ENCODE peak calls at places on chromosomes 4 and X, in seven cellular contexts. One of them, this sample, is unnamed.

GRCh38 chr4:107603430-107603829 is 116.6 kb downstream of the PAPSS1 start:
- DNase-seq in GM12865: no peak
- DNase-seq in AG10803: peak
- DNase-seq in tibial artery: no peak
- DNase-seq in cardiac muscle cell: no peak
- DNase-seq in coronary artery: no peak
- DNase-seq in upper lobe of right lung: no peak
- DNase-seq in this sample: no peak

GRCh38 chr4:173536808-173537429 is 6.9 kb upstream of the HAND2 start:
- DNase-seq in cardiac muscle cell: peak
- DNase-seq in coronary artery: no peak
- DNase-seq in AG10803: no peak
- DNase-seq in GM12865: no peak
- DNase-seq in tibial artery: no peak
- DNase-seq in upper lobe of right lung: no peak
- DNase-seq in this sample: no peak

GRCh38 chr4:53346920-53347852 is 18.7 kb downstream of the SCFD2 start:
- DNase-seq in cardiac muscle cell: no peak
- DNase-seq in AG10803: peak
- DNase-seq in GM12865: no peak
- DNase-seq in upper lobe of right lung: no peak
- DNase-seq in coronary artery: no peak
- DNase-seq in tibial artery: no peak
- DNase-seq in this sample: no peak

GRCh38 chr4:147787204-147787603 is 55.3 kb downstream of the ARHGAP10 start:
- DNase-seq in GM12865: no peak
- DNase-seq in tibial artery: peak
- DNase-seq in coronary artery: no peak
- DNase-seq in upper lobe of right lung: no peak
- DNase-seq in cardiac muscle cell: no peak
- DNase-seq in AG10803: peak
- DNase-seq in this sample: no peak

GRCh38 chr4:179307297-179308136 is 1865.3 kb upstream of the AGA start:
- DNase-seq in coronary artery: no peak
- DNase-seq in AG10803: peak
- DNase-seq in cardiac muscle cell: peak
- DNase-seq in GM12865: peak
- DNase-seq in upper lobe of right lung: no peak
- DNase-seq in tibial artery: no peak
- DNase-seq in this sample: peak

GRCh38 chrX:53320543-53321215 is 39.3 kb upstream of the IQSEC2 start:
- DNase-seq in coronary artery: no peak
- DNase-seq in GM12865: no peak
- DNase-seq in upper lobe of right lung: peak
- DNase-seq in tibial artery: no peak
- DNase-seq in AG10803: no peak
- DNase-seq in cardiac muscle cell: peak
- DNase-seq in this sample: peak

GRCh38 chrX:38060331-38060878 is 54.1 kb downstream of the SYTL5 start:
- DNase-seq in upper lobe of right lung: no peak
- DNase-seq in GM12865: no peak
- DNase-seq in tibial artery: no peak
- DNase-seq in AG10803: no peak
- DNase-seq in coronary artery: no peak
- DNase-seq in cardiac muscle cell: no peak
- DNase-seq in this sample: no peak

GRCh38 chr4:87310691-87311335 is 11.9 kb downstream of the HSD17B13 start:
- DNase-seq in upper lobe of right lung: no peak
- DNase-seq in coronary artery: no peak
- DNase-seq in cardiac muscle cell: no peak
- DNase-seq in tibial artery: no peak
- DNase-seq in AG10803: no peak
- DNase-seq in GM12865: no peak
- DNase-seq in this sample: no peak

GRCh38 chr4:157035471-157035870 is 40.5 kb upstream of the GLRB start:
- DNase-seq in tibial artery: no peak
- DNase-seq in upper lobe of right lung: no peak
- DNase-seq in AG10803: no peak
- DNase-seq in cardiac muscle cell: no peak
- DNase-seq in GM12865: no peak
- DNase-seq in coronary artery: no peak
- DNase-seq in this sample: no peak

GRCh38 chr4:151990201-151990600 is 229.4 kb upstream of the GATB start:
- DNase-seq in coronary artery: no peak
- DNase-seq in tibial artery: no peak
- DNase-seq in cardiac muscle cell: no peak
- DNase-seq in upper lobe of right lung: no peak
- DNase-seq in AG10803: peak
- DNase-seq in GM12865: no peak
- DNase-seq in this sample: no peak

GRCh38 chr4:37995299-37995821 is 35.2 kb downstream of the PTTG2 start:
- DNase-seq in coronary artery: no peak
- DNase-seq in cardiac muscle cell: no peak
- DNase-seq in upper lobe of right lung: no peak
- DNase-seq in AG10803: no peak
- DNase-seq in tibial artery: no peak
- DNase-seq in GM12865: no peak
- DNase-seq in this sample: no peak

GRCh38 chrX:112851806-112852205 is 11.2 kb upstream of the AMOT start:
- DNase-seq in coronary artery: no peak
- DNase-seq in GM12865: peak
- DNase-seq in tibial artery: no peak
- DNase-seq in upper lobe of right lung: no peak
- DNase-seq in AG10803: peak
- DNase-seq in cardiac muscle cell: peak
- DNase-seq in this sample: peak

GRCh38 chr4:122480023-122480422 is 23.5 kb upstream of the IL2 start:
- DNase-seq in cardiac muscle cell: peak
- DNase-seq in coronary artery: no peak
- DNase-seq in AG10803: peak
- DNase-seq in upper lobe of right lung: no peak
- DNase-seq in tibial artery: no peak
- DNase-seq in GM12865: no peak
- DNase-seq in this sample: no peak

GRCh38 chrX:105822138-105823091 is at the start of gene NRK:
- DNase-seq in upper lobe of right lung: peak
- DNase-seq in GM12865: no peak
- DNase-seq in tibial artery: peak
- DNase-seq in cardiac muscle cell: peak
- DNase-seq in coronary artery: no peak
- DNase-seq in AG10803: no peak
- DNase-seq in this sample: peak

GRCh38 chr4:142883433-142883832 is 37.3 kb upstream of the INPP4B start:
- DNase-seq in upper lobe of right lung: no peak
- DNase-seq in AG10803: no peak
- DNase-seq in tibial artery: no peak
- DNase-seq in GM12865: peak
- DNase-seq in coronary artery: no peak
- DNase-seq in cardiac muscle cell: peak
- DNase-seq in this sample: no peak

GRCh38 chr4:168501407-168501806 is 4.6 kb downstream of the PALLD start:
- DNase-seq in upper lobe of right lung: no peak
- DNase-seq in tibial artery: no peak
- DNase-seq in cardiac muscle cell: no peak
- DNase-seq in GM12865: no peak
- DNase-seq in coronary artery: no peak
- DNase-seq in AG10803: no peak
- DNase-seq in this sample: no peak

GRCh38 chrX:17869580-17869979 is 8.5 kb upstream of the RAI2 start:
- DNase-seq in cardiac muscle cell: no peak
- DNase-seq in tibial artery: no peak
- DNase-seq in GM12865: no peak
- DNase-seq in AG10803: no peak
- DNase-seq in coronary artery: no peak
- DNase-seq in upper lobe of right lung: no peak
- DNase-seq in this sample: no peak

GRCh38 chrX:98231003-98231402 is 1347.3 kb downstream of the RPA4 start:
- DNase-seq in coronary artery: no peak
- DNase-seq in upper lobe of right lung: no peak
- DNase-seq in AG10803: no peak
- DNase-seq in GM12865: no peak
- DNase-seq in cardiac muscle cell: no peak
- DNase-seq in tibial artery: no peak
- DNase-seq in this sample: no peak

GRCh38 chr4:25020240-25020639 is 10.5 kb downstream of the LGI2 start:
- DNase-seq in AG10803: peak
- DNase-seq in upper lobe of right lung: no peak
- DNase-seq in cardiac muscle cell: no peak
- DNase-seq in coronary artery: no peak
- DNase-seq in tibial artery: no peak
- DNase-seq in GM12865: no peak
- DNase-seq in this sample: no peak

GRCh38 chrX:98379134-98379533 is 1495.4 kb downstream of the RPA4 start:
- DNase-seq in cardiac muscle cell: no peak
- DNase-seq in coronary artery: no peak
- DNase-seq in upper lobe of right lung: no peak
- DNase-seq in GM12865: no peak
- DNase-seq in AG10803: no peak
- DNase-seq in tibial artery: no peak
- DNase-seq in this sample: no peak

GRCh38 chrX:46838974-46839480 is 2.2 kb downstream of the RP2 start:
- DNase-seq in cardiac muscle cell: no peak
- DNase-seq in GM12865: no peak
- DNase-seq in AG10803: peak
- DNase-seq in coronary artery: no peak
- DNase-seq in upper lobe of right lung: no peak
- DNase-seq in tibial artery: no peak
- DNase-seq in this sample: no peak

GRCh38 chrX:45229348-45229747 is 28.7 kb upstream of the DIPK2B start:
- DNase-seq in cardiac muscle cell: no peak
- DNase-seq in tibial artery: no peak
- DNase-seq in coronary artery: no peak
- DNase-seq in GM12865: no peak
- DNase-seq in upper lobe of right lung: no peak
- DNase-seq in AG10803: no peak
- DNase-seq in this sample: no peak

GRCh38 chrX:50988649-50989048 is 78.1 kb downstream of the BMP15 start:
- DNase-seq in coronary artery: no peak
- DNase-seq in AG10803: peak
- DNase-seq in GM12865: peak
- DNase-seq in cardiac muscle cell: peak
- DNase-seq in tibial artery: no peak
- DNase-seq in upper lobe of right lung: no peak
- DNase-seq in this sample: peak
- TF ChIP-seq CTCF in coronary artery: peak
- TF ChIP-seq CTCF in AG10803: peak
- TF ChIP-seq CTCF in GM12865: peak
- TF ChIP-seq CTCF in cardiac muscle cell: peak
- TF ChIP-seq CTCF in tibial artery: peak
- TF ChIP-seq CTCF in upper lobe of right lung: peak
- TF ChIP-seq CTCF in this sample: peak

DNA sequence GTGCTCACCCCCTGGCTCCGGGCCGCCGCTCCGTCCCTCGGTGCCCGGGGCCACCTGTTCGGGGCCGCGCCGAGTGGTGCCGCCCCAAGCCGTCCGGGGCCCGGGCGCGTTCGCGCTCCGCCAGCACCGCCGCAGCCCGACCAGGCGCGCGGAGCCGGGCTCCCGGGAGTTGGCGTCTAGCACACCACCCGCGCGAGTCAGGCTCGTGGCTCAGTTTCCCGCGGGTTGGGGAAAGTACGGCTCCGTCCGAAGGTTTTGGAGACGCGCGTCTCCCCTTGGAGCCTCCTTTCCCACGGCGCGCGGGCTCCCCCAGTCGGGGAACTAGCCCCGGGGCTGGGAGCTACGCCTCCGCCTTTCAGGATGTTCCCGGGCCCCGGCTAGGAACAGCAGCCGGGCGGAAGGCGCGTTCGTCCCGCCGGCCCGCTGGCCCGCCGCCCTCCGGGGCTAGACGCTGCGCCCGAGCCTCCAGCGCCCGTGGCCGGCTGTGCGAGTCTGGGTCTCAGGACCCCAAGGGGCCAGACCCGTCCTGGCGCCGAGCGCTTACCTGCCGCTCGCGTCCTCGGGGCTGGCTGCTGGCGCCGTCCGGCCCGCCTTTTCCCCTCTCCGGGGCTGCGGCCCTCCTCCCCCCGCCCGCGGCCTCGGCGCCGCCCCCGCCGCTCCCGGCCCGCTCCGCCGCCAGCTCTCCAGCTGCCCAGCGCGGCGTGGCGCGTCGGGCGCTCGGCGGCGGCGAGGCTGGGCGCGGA is at the start of gene ADGRG2:
- DNase-seq in AG10803: peak
- DNase-seq in tibial artery: no peak
- DNase-seq in GM12865: no peak
- DNase-seq in coronary artery: no peak
- DNase-seq in cardiac muscle cell: peak
- DNase-seq in upper lobe of right lung: peak
- DNase-seq in this sample: peak
- TF ChIP-seq CTCF in AG10803: peak
- TF ChIP-seq CTCF in tibial artery: peak
- TF ChIP-seq CTCF in GM12865: no peak
- TF ChIP-seq CTCF in coronary artery: no peak
- TF ChIP-seq CTCF in cardiac muscle cell: peak
- TF ChIP-seq CTCF in upper lobe of right lung: no peak
- TF ChIP-seq CTCF in this sample: no peak

DNA sequence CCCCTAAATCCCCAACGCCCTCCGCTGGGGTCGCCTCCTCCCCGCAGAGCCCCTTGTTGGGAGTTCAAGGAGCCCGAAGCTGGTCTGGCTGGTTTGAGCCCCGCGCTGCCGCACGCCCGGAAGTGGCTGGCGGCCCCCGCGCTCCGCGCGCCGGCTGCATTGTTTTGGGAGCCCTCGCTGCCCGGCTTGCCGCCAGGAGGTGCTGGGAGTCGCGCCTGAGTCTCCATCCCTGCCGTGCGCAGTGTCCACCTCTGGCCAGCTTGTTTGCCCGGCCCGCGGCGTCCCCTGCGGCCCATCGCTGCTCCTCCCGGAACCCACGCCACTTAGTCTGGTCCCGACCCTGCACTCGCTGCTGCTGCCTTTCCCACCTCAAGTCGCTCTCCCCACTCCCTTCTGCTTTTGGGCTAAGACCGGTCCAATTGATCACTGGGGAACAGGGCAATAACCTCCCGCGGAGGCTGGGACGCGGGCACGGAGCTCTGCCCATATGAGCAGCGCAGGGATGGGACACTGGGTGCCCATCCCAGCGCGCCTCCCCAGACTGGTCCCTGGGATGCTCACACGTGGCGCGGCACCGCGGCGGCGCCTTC is 2.2 kb upstream of the SFRP2 start:
- DNase-seq in tibial artery: peak
- DNase-seq in AG10803: peak
- DNase-seq in GM12865: no peak
- DNase-seq in upper lobe of right lung: peak
- DNase-seq in cardiac muscle cell: peak
- DNase-seq in coronary artery: no peak
- DNase-seq in this sample: peak
- TF ChIP-seq CTCF in tibial artery: no peak
- TF ChIP-seq CTCF in AG10803: peak
- TF ChIP-seq CTCF in GM12865: no peak
- TF ChIP-seq CTCF in upper lobe of right lung: no peak
- TF ChIP-seq CTCF in cardiac muscle cell: peak
- TF ChIP-seq CTCF in coronary artery: no peak
- TF ChIP-seq CTCF in this sample: no peak

DNA sequence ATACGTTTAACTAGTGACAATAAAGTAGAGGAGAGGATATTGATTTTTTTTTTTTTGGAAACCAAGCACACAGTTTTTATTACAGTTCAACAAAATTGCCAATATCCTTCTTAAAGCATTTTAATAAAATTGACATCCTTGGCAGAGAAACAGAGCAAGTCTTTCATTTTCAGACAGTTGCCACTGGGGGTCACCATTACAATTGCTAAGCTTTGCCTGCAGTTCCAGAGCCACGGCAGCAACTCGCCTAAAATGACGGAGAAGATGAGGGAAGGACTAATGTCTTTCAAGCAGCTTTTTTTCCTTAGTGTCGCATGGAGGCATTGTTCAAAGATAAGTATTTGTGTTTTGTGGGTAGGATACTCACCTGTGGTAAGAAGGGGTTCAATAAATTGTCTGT is 507.8 kb upstream of the ARX start:
- DNase-seq in upper lobe of right lung: no peak
- DNase-seq in tibial artery: no peak
- DNase-seq in GM12865: peak
- DNase-seq in cardiac muscle cell: peak
- DNase-seq in coronary artery: no peak
- DNase-seq in AG10803: peak
- DNase-seq in this sample: peak
- TF ChIP-seq CTCF in upper lobe of right lung: peak
- TF ChIP-seq CTCF in tibial artery: no peak
- TF ChIP-seq CTCF in GM12865: no peak
- TF ChIP-seq CTCF in cardiac muscle cell: peak
- TF ChIP-seq CTCF in coronary artery: no peak
- TF ChIP-seq CTCF in AG10803: no peak
- TF ChIP-seq CTCF in this sample: peak

This sample was measured in GM13976.